ENCODE peak calls at places on chromosomes 2 and 18, in six cellular contexts. N, Z, I, D, G and H are unnamed samples.

GRCh38 chr2:127187081-127187775 is 32.9 kb downstream of the CYP27C1 start:
- DNase-seq in N (no peak), Z (no peak), I (no peak), D (no peak), G (no peak), H (no peak)

GRCh38 chr18:77065221-77065981 is 67.2 kb downstream of the MBP start:
- DNase-seq in N (no peak), Z (peak), I (peak), D (peak), G (no peak), H (peak)

GRCh38 chr2:121036226-121036692 is 248.7 kb downstream of the TFCP2L1 start:
- DNase-seq in N (no peak), Z (peak), I (no peak), D (no peak), G (no peak), H (no peak)

GRCh38 chr18:49055196-49055595 is 104.4 kb upstream of the SMAD7 start:
- DNase-seq in N (no peak), Z (no peak), I (no peak), D (no peak), G (no peak), H (no peak)

GRCh38 chr2:192126912-192127311 is 67.8 kb downstream of the TMEFF2 start:
- DNase-seq in N (no peak), Z (peak), I (no peak), D (no peak), G (no peak), H (no peak)

GRCh38 chr2:134737671-134738070 is 18.9 kb upstream of the TMEM163 start:
- DNase-seq in N (no peak), Z (peak), I (no peak), D (no peak), G (no peak), H (no peak)

GRCh38 chr2:174984561-174984960 is 20.6 kb downstream of the CHN1 start:
- DNase-seq in N (no peak), Z (no peak), I (no peak), D (no peak), G (no peak), H (no peak)

GRCh38 chr18:32021756-32022564 is 3.3 kb downstream of the RNF125 start:
- DNase-seq in N (no peak), Z (no peak), I (no peak), D (no peak), G (no peak), H (no peak)

GRCh38 chr2:203936949-203937348 is 386 bp downstream of the ICOS start:
- DNase-seq in N (no peak), Z (no peak), I (no peak), D (no peak), G (no peak), H (no peak)

GRCh38 chr2:73938761-73939352 is 12.2 kb downstream of the DGUOK start:
- DNase-seq in N (no peak), Z (peak), I (no peak), D (peak), G (no peak), H (peak)

GRCh38 chr2:65431417-65432226 is 777 bp downstream of the SPRED2 start:
- DNase-seq in N (peak), Z (no peak), I (peak), D (peak), G (peak), H (no peak)

GRCh38 chr18:49935215-49935614 is 121.9 kb upstream of the ACAA2 start:
- DNase-seq in N (no peak), Z (no peak), I (no peak), D (no peak), G (no peak), H (no peak)

GRCh38 chr2:18525236-18525635 is 35.2 kb downstream of the RDH14 start:
- DNase-seq in N (no peak), Z (no peak), I (no peak), D (no peak), G (no peak), H (no peak)

GRCh38 chr18:5463390-5463789 is 80.4 kb downstream of the EPB41L3 start:
- DNase-seq in N (no peak), Z (no peak), I (no peak), D (no peak), G (peak), H (peak)

GRCh38 chr2:18899725-18900124 is 310.4 kb upstream of the NT5C1B start:
- DNase-seq in N (no peak), Z (no peak), I (no peak), D (no peak), G (no peak), H (no peak)

GRCh38 chr18:46388295-46388694 is 268.7 kb downstream of the LOXHD1 start:
- DNase-seq in N (no peak), Z (peak), I (no peak), D (peak), G (no peak), H (no peak)

GRCh38 chr2:156379069-156379468 is 46.5 kb upstream of the NR4A2 start:
- DNase-seq in N (no peak), Z (no peak), I (no peak), D (no peak), G (no peak), H (no peak)

GRCh38 chr2:204545861-204546773 is 842 bp downstream of the PARD3B start:
- DNase-seq in N (peak), Z (peak), I (peak), D (peak), G (no peak), H (no peak)

GRCh38 chr2:86175866-86176265 is 19.4 kb downstream of the IMMT start:
- DNase-seq in N (no peak), Z (no peak), I (no peak), D (no peak), G (no peak), H (no peak)

GRCh38 chr2:63888490-63889402 is 47.0 kb downstream of the UGP2 start:
- DNase-seq in N (peak), Z (peak), I (peak), D (peak), G (peak), H (peak)

GRCh38 chr18:29123706-29124530 is 947.0 kb upstream of the CDH2 start:
- DNase-seq in N (no peak), Z (peak), I (no peak), D (peak), G (no peak), H (no peak)

GRCh38 chr2:152354909-152355308 is 19.9 kb downstream of the FMNL2 start:
- DNase-seq in N (no peak), Z (peak), I (no peak), D (peak), G (no peak), H (no peak)

GRCh38 chr2:71799013-71799575 is 345.7 kb downstream of the DYSF start:
- DNase-seq in N (no peak), Z (no peak), I (no peak), D (no peak), G (no peak), H (no peak)

GRCh38 chr2:235240574-235240973 is 253.3 kb upstream of the AGAP1 start:
- DNase-seq in N (no peak), Z (no peak), I (no peak), D (no peak), G (no peak), H (no peak)

GRCh38 chr2:237207641-237208040 is 122.0 kb downstream of the COPS8 start:
- DNase-seq in N (no peak), Z (no peak), I (no peak), D (no peak), G (peak), H (peak)